ENCODE peak calls at places on chromosomes 6 and 20, in five cellular contexts. One of them, this sample, is unnamed.

GRCh38 chr20:3106185-3106584 is 21.7 kb upstream of the AVP start:
- DNase-seq in HFFc6: no peak
- DNase-seq in right cardiac atrium: no peak
- DNase-seq in stimulated activated CD8-positive, alpha-beta memory T cell treated with anti-CD3 and anti-CD28 coated beads, Interleukin-2, amount 100 ng/mL, for 1 hour: no peak
- DNase-seq in cerebellum: no peak
- DNase-seq in this sample: no peak

GRCh38 chr6:157669747-157670216 is 153.3 kb upstream of the SNX9 start:
- DNase-seq in HFFc6: peak
- DNase-seq in right cardiac atrium: peak
- DNase-seq in stimulated activated CD8-positive, alpha-beta memory T cell treated with anti-CD3 and anti-CD28 coated beads, Interleukin-2, amount 100 ng/mL, for 1 hour: no peak
- DNase-seq in cerebellum: peak
- DNase-seq in this sample: no peak

GRCh38 chr6:141359953-141360352 is 772.8 kb upstream of the GJE1 start:
- DNase-seq in HFFc6: no peak
- DNase-seq in right cardiac atrium: peak
- DNase-seq in stimulated activated CD8-positive, alpha-beta memory T cell treated with anti-CD3 and anti-CD28 coated beads, Interleukin-2, amount 100 ng/mL, for 1 hour: no peak
- DNase-seq in cerebellum: no peak
- DNase-seq in this sample: no peak

GRCh38 chr6:37919417-37920157 is 100.1 kb downstream of the ZFAND3 start:
- DNase-seq in HFFc6: peak
- DNase-seq in right cardiac atrium: no peak
- DNase-seq in stimulated activated CD8-positive, alpha-beta memory T cell treated with anti-CD3 and anti-CD28 coated beads, Interleukin-2, amount 100 ng/mL, for 1 hour: no peak
- DNase-seq in cerebellum: no peak
- DNase-seq in this sample: no peak

GRCh38 chr6:48765352-48765961 is 654.5 kb upstream of the PTCHD4 start:
- DNase-seq in HFFc6: peak
- DNase-seq in right cardiac atrium: peak
- DNase-seq in stimulated activated CD8-positive, alpha-beta memory T cell treated with anti-CD3 and anti-CD28 coated beads, Interleukin-2, amount 100 ng/mL, for 1 hour: no peak
- DNase-seq in cerebellum: peak
- DNase-seq in this sample: no peak

GRCh38 chr6:123655520-123656306 is 19.0 kb upstream of the TRDN start:
- DNase-seq in HFFc6: no peak
- DNase-seq in right cardiac atrium: no peak
- DNase-seq in stimulated activated CD8-positive, alpha-beta memory T cell treated with anti-CD3 and anti-CD28 coated beads, Interleukin-2, amount 100 ng/mL, for 1 hour: no peak
- DNase-seq in cerebellum: no peak
- DNase-seq in this sample: no peak

GRCh38 chr6:79610301-79611009 is 20.7 kb upstream of the SH3BGRL2 start:
- DNase-seq in HFFc6: no peak
- DNase-seq in right cardiac atrium: no peak
- DNase-seq in stimulated activated CD8-positive, alpha-beta memory T cell treated with anti-CD3 and anti-CD28 coated beads, Interleukin-2, amount 100 ng/mL, for 1 hour: no peak
- DNase-seq in cerebellum: no peak
- DNase-seq in this sample: no peak

GRCh38 chr20:54407446-54407845 is 67.9 kb upstream of the DOK5 start:
- DNase-seq in HFFc6: no peak
- DNase-seq in right cardiac atrium: no peak
- DNase-seq in stimulated activated CD8-positive, alpha-beta memory T cell treated with anti-CD3 and anti-CD28 coated beads, Interleukin-2, amount 100 ng/mL, for 1 hour: no peak
- DNase-seq in cerebellum: no peak
- DNase-seq in this sample: no peak

GRCh38 chr6:168029459-168030217 is 32.2 kb downstream of the KIF25 start:
- DNase-seq in HFFc6: no peak
- DNase-seq in right cardiac atrium: no peak
- DNase-seq in stimulated activated CD8-positive, alpha-beta memory T cell treated with anti-CD3 and anti-CD28 coated beads, Interleukin-2, amount 100 ng/mL, for 1 hour: no peak
- DNase-seq in cerebellum: no peak
- DNase-seq in this sample: no peak

GRCh38 chr20:23043376-23043775 is 6.1 kb downstream of the THBD start:
- DNase-seq in HFFc6: no peak
- DNase-seq in right cardiac atrium: no peak
- DNase-seq in stimulated activated CD8-positive, alpha-beta memory T cell treated with anti-CD3 and anti-CD28 coated beads, Interleukin-2, amount 100 ng/mL, for 1 hour: no peak
- DNase-seq in cerebellum: no peak
- DNase-seq in this sample: no peak

GRCh38 chr6:149445095-149445466 is 39.7 kb downstream of the ZC3H12D start:
- DNase-seq in HFFc6: no peak
- DNase-seq in right cardiac atrium: no peak
- DNase-seq in stimulated activated CD8-positive, alpha-beta memory T cell treated with anti-CD3 and anti-CD28 coated beads, Interleukin-2, amount 100 ng/mL, for 1 hour: no peak
- DNase-seq in cerebellum: no peak
- DNase-seq in this sample: no peak

GRCh38 chr20:25525857-25526256 is 59.5 kb downstream of the NINL start:
- DNase-seq in HFFc6: peak
- DNase-seq in right cardiac atrium: no peak
- DNase-seq in stimulated activated CD8-positive, alpha-beta memory T cell treated with anti-CD3 and anti-CD28 coated beads, Interleukin-2, amount 100 ng/mL, for 1 hour: no peak
- DNase-seq in cerebellum: no peak
- DNase-seq in this sample: no peak

GRCh38 chr6:169863149-169863525 is 111.7 kb downstream of the ERMARD start:
- DNase-seq in HFFc6: no peak
- DNase-seq in right cardiac atrium: no peak
- DNase-seq in stimulated activated CD8-positive, alpha-beta memory T cell treated with anti-CD3 and anti-CD28 coated beads, Interleukin-2, amount 100 ng/mL, for 1 hour: no peak
- DNase-seq in cerebellum: no peak
- DNase-seq in this sample: no peak

This sample was measured in CD14-positive monocyte.